ENCODE peak calls at places on chromosome 12, in ten cellular contexts. B, Y, C, S, Q, E, D, F, Z and L are unnamed samples.

GRCh38 chr12:102959391-102959790 is 1.9 kb downstream of the ASCL1 start:
- DNase-seq in Z (no peak), F (no peak), B (no peak), C (no peak), D (no peak), Y (no peak), Q (no peak), E (no peak), S (no peak), L (no peak)

GRCh38 chr12:115404761-115405470 is 720.9 kb upstream of the TBX3 start:
- DNase-seq in Q (no peak), B (peak), S (no peak), C (no peak), Z (peak), Y (no peak), E (no peak), D (no peak), F (no peak), L (no peak)

GRCh38 chr12:62207248-62207647 is 53.0 kb upstream of the USP15 start:
- DNase-seq in S (no peak), B (no peak), Q (no peak), E (no peak), Z (no peak), F (no peak), C (no peak), Y (no peak), D (no peak), L (no peak)

GRCh38 chr12:113271853-113272561 is 50.7 kb downstream of the TPCN1 start:
- DNase-seq in C (no peak), B (no peak), S (peak), Q (no peak), F (no peak), Y (no peak), E (no peak), Z (peak), D (no peak), L (no peak)

GRCh38 chr12:13962699-13963098 is 18.7 kb downstream of the GRIN2B start:
- DNase-seq in Y (no peak), Z (no peak), B (no peak), D (no peak), F (no peak), C (no peak), E (no peak), Q (peak), S (no peak), L (peak)

GRCh38 chr12:27123642-27124041 is 41.3 kb upstream of the C12orf71 start:
- DNase-seq in Z (peak), C (no peak), E (no peak), S (no peak), Q (peak), F (no peak), B (peak), D (peak), Y (no peak), L (peak)

GRCh38 chr12:129025055-129025454 is 171.8 kb downstream of the GLT1D1 start:
- DNase-seq in S (no peak), F (no peak), C (no peak), B (no peak), E (no peak), Z (no peak), Q (no peak), D (no peak), Y (no peak), L (no peak)

GRCh38 chr12:44558340-44559100 is 317.6 kb downstream of the NELL2 start:
- DNase-seq in B (no peak), Y (no peak), D (no peak), S (no peak), Z (no peak), E (no peak), C (no peak), F (no peak), Q (no peak), L (no peak)

GRCh38 chr12:59121466-59121865 is 201.2 kb upstream of the LRIG3 start:
- DNase-seq in F (no peak), Y (no peak), Q (no peak), S (no peak), B (no peak), Z (no peak), C (no peak), D (no peak), E (no peak), L (no peak)

GRCh38 chr12:124369901-124370378 is 75.0 kb downstream of the RFLNA start:
- DNase-seq in Z (no peak), B (no peak), Y (no peak), S (peak), E (no peak), F (no peak), Q (no peak), C (no peak), D (no peak), L (no peak)

GRCh38 chr12:103801709-103802585 is 39.1 kb downstream of the NT5DC3 start:
- DNase-seq in Z (peak), B (no peak), E (no peak), Y (no peak), Q (no peak), C (no peak), S (no peak), F (no peak), D (no peak), L (peak)

GRCh38 chr12:91980345-91980744 is 165.3 kb downstream of the BTG1 start:
- DNase-seq in Q (no peak), F (no peak), E (no peak), Y (no peak), Z (no peak), B (no peak), D (no peak), S (no peak), C (no peak), L (no peak)

GRCh38 chr12:67630373-67631088 is 18.0 kb upstream of the DYRK2 start:
- DNase-seq in Q (peak), F (peak), S (no peak), C (peak), D (no peak), E (peak), Z (no peak), B (no peak), Y (peak), L (no peak)

GRCh38 chr12:127479256-127479655 is 787.7 kb upstream of the TMEM132C start:
- DNase-seq in E (no peak), F (no peak), C (no peak), Y (no peak), Q (no peak), B (no peak), S (no peak), Z (peak), D (no peak), L (no peak)

GRCh38 chr12:68831272-68831671 is 23.3 kb downstream of the MDM2 start:
- DNase-seq in B (no peak), Q (peak), C (no peak), D (no peak), Z (no peak), S (no peak), Y (no peak), E (no peak), F (no peak), L (no peak)

GRCh38 chr12:57088442-57089258 is at the start of gene NAB2:
- DNase-seq in F (peak), B (peak), Z (peak), E (peak), C (peak), Y (peak), Q (peak), S (peak), D (peak), L (peak)